ENCODE peak calls at places on chromosome X, in five cellular contexts. One of them, this sample, is unnamed. For H3K4me1 and H3K36me3, the result is how much of the 10 kb centered on the place peaks cover.

GRCh38 chrX:148854351-148854750 is 353.9 kb downstream of the AFF2 start:
- DNase-seq in upper lobe of right lung: no peak
- DNase-seq in gastrocnemius medialis: no peak
- DNase-seq in ascending aorta: no peak
- DNase-seq in lung: no peak
- DNase-seq in this sample: no peak

GRCh38 chrX:125203737-125204578 is 115.7 kb upstream of the TEX13C start:
- DNase-seq in gastrocnemius medialis: peak
- DNase-seq in ascending aorta: no peak
- DNase-seq in upper lobe of right lung: peak
- DNase-seq in lung: no peak
- DNase-seq in this sample: peak

GRCh38 chrX:40039887-40040286 is 57.9 kb downstream of the BCOR start:
- DNase-seq in upper lobe of right lung: no peak
- DNase-seq in lung: no peak
- DNase-seq in gastrocnemius medialis: no peak
- DNase-seq in ascending aorta: no peak
- DNase-seq in this sample: no peak

GRCh38 chrX:35380808-35381700 is 417.1 kb upstream of the MAGEB16 start:
- DNase-seq in lung: no peak
- DNase-seq in gastrocnemius medialis: no peak
- DNase-seq in upper lobe of right lung: no peak
- DNase-seq in ascending aorta: no peak
- DNase-seq in this sample: no peak

GRCh38 chrX:45851434-45851991 is 650.8 kb upstream of the DIPK2B start:
- DNase-seq in upper lobe of right lung: peak
- DNase-seq in ascending aorta: no peak
- DNase-seq in lung: no peak
- DNase-seq in gastrocnemius medialis: no peak
- DNase-seq in this sample: no peak

GRCh38 chrX:33252306-33252825 is 41.0 kb upstream of the DMD start:
- DNase-seq in ascending aorta: no peak
- DNase-seq in gastrocnemius medialis: no peak
- DNase-seq in upper lobe of right lung: no peak
- DNase-seq in lung: no peak
- DNase-seq in this sample: no peak

GRCh38 chrX:8981742-8982141 is 52.2 kb downstream of the FAM9B start:
- DNase-seq in lung: no peak
- DNase-seq in upper lobe of right lung: no peak
- DNase-seq in ascending aorta: no peak
- DNase-seq in gastrocnemius medialis: no peak
- DNase-seq in this sample: no peak

GRCh38 chrX:21723097-21723496 is 34.8 kb downstream of the SMPX start:
- DNase-seq in lung: no peak
- DNase-seq in gastrocnemius medialis: no peak
- DNase-seq in ascending aorta: no peak
- DNase-seq in upper lobe of right lung: no peak
- DNase-seq in this sample: no peak

GRCh38 chrX:148443216-148443615 is 57.2 kb upstream of the AFF2 start:
- DNase-seq in gastrocnemius medialis: no peak
- DNase-seq in ascending aorta: no peak
- DNase-seq in lung: no peak
- DNase-seq in upper lobe of right lung: no peak
- DNase-seq in this sample: no peak

GRCh38 chrX:16096131-16096530 is 27.2 kb upstream of the GRPR start:
- DNase-seq in upper lobe of right lung: no peak
- DNase-seq in gastrocnemius medialis: no peak
- DNase-seq in lung: no peak
- DNase-seq in ascending aorta: no peak
- DNase-seq in this sample: no peak

GRCh38 chrX:72027024-72027913 is 104.4 kb downstream of the RTL5 start:
- DNase-seq in upper lobe of right lung: no peak
- DNase-seq in ascending aorta: no peak
- DNase-seq in gastrocnemius medialis: no peak
- DNase-seq in lung: peak
- DNase-seq in this sample: no peak

GRCh38 chrX:124097116-124097515 is 135.6 kb downstream of the STAG2 start:
- DNase-seq in ascending aorta: no peak
- DNase-seq in upper lobe of right lung: no peak
- DNase-seq in gastrocnemius medialis: no peak
- DNase-seq in lung: no peak
- DNase-seq in this sample: no peak

GRCh38 chrX:129689881-129690280 is 35.1 kb upstream of the APLN start:
- DNase-seq in lung: no peak
- DNase-seq in gastrocnemius medialis: no peak
- DNase-seq in ascending aorta: no peak
- DNase-seq in upper lobe of right lung: no peak
- DNase-seq in this sample: no peak

GRCh38 chrX:154761977-154762528 is 611 bp upstream of the DKC1 start:
- DNase-seq in gastrocnemius medialis: peak
- DNase-seq in lung: no peak
- DNase-seq in upper lobe of right lung: no peak
- DNase-seq in ascending aorta: no peak
- DNase-seq in this sample: no peak

GRCh38 chrX:154332561-154332960 is 37.0 kb downstream of the TKTL1 start:
- DNase-seq in ascending aorta: no peak
- DNase-seq in gastrocnemius medialis: no peak
- DNase-seq in upper lobe of right lung: no peak
- DNase-seq in lung: no peak
- DNase-seq in this sample: no peak

GRCh38 chrX:23756165-23756564 is 13.1 kb upstream of the ACOT9 start:
- DNase-seq in upper lobe of right lung: no peak
- DNase-seq in gastrocnemius medialis: no peak
- DNase-seq in lung: peak
- DNase-seq in ascending aorta: no peak
- DNase-seq in this sample: no peak

GRCh38 chrX:149006235-149006634 is 498.9 kb downstream of the IDS start:
- DNase-seq in upper lobe of right lung: no peak
- DNase-seq in ascending aorta: no peak
- DNase-seq in lung: no peak
- DNase-seq in gastrocnemius medialis: no peak
- DNase-seq in this sample: no peak

GRCh38 chrX:105744291-105744690 is 78.0 kb upstream of the NRK start:
- DNase-seq in gastrocnemius medialis: no peak
- DNase-seq in ascending aorta: no peak
- DNase-seq in lung: no peak
- DNase-seq in upper lobe of right lung: no peak
- DNase-seq in this sample: no peak

GRCh38 chrX:100424012-100424411 is 13.9 kb upstream of the PCDH19 start:
- DNase-seq in ascending aorta: no peak
- DNase-seq in lung: no peak
- DNase-seq in upper lobe of right lung: no peak
- DNase-seq in gastrocnemius medialis: no peak
- DNase-seq in this sample: no peak

GRCh38 chrX:100636321-100636991 is at the start of gene TSPAN6:
- DNase-seq in gastrocnemius medialis: peak
- DNase-seq in lung: peak
- DNase-seq in upper lobe of right lung: peak
- DNase-seq in ascending aorta: no peak
- DNase-seq in this sample: peak

GRCh38 chrX:18810416-18810815 is 103.0 kb downstream of the PPEF1 start:
- DNase-seq in upper lobe of right lung: no peak
- DNase-seq in ascending aorta: no peak
- DNase-seq in gastrocnemius medialis: no peak
- DNase-seq in lung: no peak
- DNase-seq in this sample: no peak

GRCh38 chrX:18809641-18810040 is 102.2 kb downstream of the PPEF1 start:
- DNase-seq in gastrocnemius medialis: no peak
- DNase-seq in ascending aorta: no peak
- DNase-seq in upper lobe of right lung: no peak
- DNase-seq in lung: no peak
- DNase-seq in this sample: no peak
- H3K4me1 ChIP-seq in gastrocnemius medialis: under half
- H3K4me1 ChIP-seq in ascending aorta: under half
- H3K4me1 ChIP-seq in upper lobe of right lung: under half
- H3K4me1 ChIP-seq in lung: under half
- H3K4me1 ChIP-seq in this sample: under half

GRCh38 chrX:38154340-38154739 is 66.3 kb downstream of the SRPX start:
- DNase-seq in upper lobe of right lung: no peak
- DNase-seq in gastrocnemius medialis: no peak
- DNase-seq in ascending aorta: no peak
- DNase-seq in lung: no peak
- DNase-seq in this sample: no peak
- H3K36me3 ChIP-seq in upper lobe of right lung: under half
- H3K36me3 ChIP-seq in gastrocnemius medialis: under half
- H3K36me3 ChIP-seq in ascending aorta: under half
- H3K36me3 ChIP-seq in lung: under half
- H3K36me3 ChIP-seq in this sample: under half

GRCh38 chrX:152658302-152658701 is 20.6 kb downstream of the GABRQ start:
- DNase-seq in ascending aorta: no peak
- DNase-seq in gastrocnemius medialis: no peak
- DNase-seq in lung: no peak
- DNase-seq in upper lobe of right lung: no peak
- DNase-seq in this sample: no peak
- TF ChIP-seq CTCF in ascending aorta: no peak
- TF ChIP-seq CTCF in gastrocnemius medialis: no peak
- TF ChIP-seq CTCF in lung: no peak
- TF ChIP-seq CTCF in upper lobe of right lung: no peak
- TF ChIP-seq CTCF in this sample: no peak

GRCh38 chrX:136643243-136643642 is 4.7 kb upstream of the CD40LG start:
- DNase-seq in upper lobe of right lung: no peak
- DNase-seq in lung: no peak
- DNase-seq in gastrocnemius medialis: no peak
- DNase-seq in ascending aorta: no peak
- DNase-seq in this sample: no peak

GRCh38 chrX:136647969-136648368 is at the start of gene CD40LG:
- DNase-seq in lung: no peak
- DNase-seq in upper lobe of right lung: no peak
- DNase-seq in ascending aorta: no peak
- DNase-seq in gastrocnemius medialis: no peak
- DNase-seq in this sample: no peak

GRCh38 chrX:136650811-136651210 is 2.9 kb downstream of the CD40LG start:
- DNase-seq in gastrocnemius medialis: no peak
- DNase-seq in upper lobe of right lung: no peak
- DNase-seq in lung: no peak
- DNase-seq in ascending aorta: no peak
- DNase-seq in this sample: no peak

GRCh38 chrX:136646602-136647239 is 1.2 kb upstream of the CD40LG start:
- DNase-seq in ascending aorta: no peak
- DNase-seq in lung: no peak
- DNase-seq in gastrocnemius medialis: no peak
- DNase-seq in upper lobe of right lung: no peak
- DNase-seq in this sample: no peak
- H3K4me1 ChIP-seq in ascending aorta: under half
- H3K4me1 ChIP-seq in lung: under half
- H3K4me1 ChIP-seq in gastrocnemius medialis: under half
- H3K4me1 ChIP-seq in upper lobe of right lung: under half
- H3K4me1 ChIP-seq in this sample: under half

GRCh38 chrX:119605739-119606507 is at the start of gene NKRF:
- DNase-seq in ascending aorta: peak
- DNase-seq in lung: peak
- DNase-seq in upper lobe of right lung: peak
- DNase-seq in gastrocnemius medialis: peak
- DNase-seq in this sample: peak

GRCh38 chrX:119604778-119605177 is 1.4 kb downstream of the NKRF start:
- DNase-seq in lung: no peak
- DNase-seq in ascending aorta: no peak
- DNase-seq in upper lobe of right lung: no peak
- DNase-seq in gastrocnemius medialis: no peak
- DNase-seq in this sample: no peak

GRCh38 chrX:119606508-119607389 is 525 bp upstream of the NKRF start:
- DNase-seq in gastrocnemius medialis: no peak
- DNase-seq in ascending aorta: no peak
- DNase-seq in upper lobe of right lung: no peak
- DNase-seq in lung: no peak
- DNase-seq in this sample: no peak

GRCh38 chrX:119602701-119603255 is 3.4 kb downstream of the NKRF start:
- DNase-seq in lung: no peak
- DNase-seq in gastrocnemius medialis: no peak
- DNase-seq in ascending aorta: no peak
- DNase-seq in upper lobe of right lung: no peak
- DNase-seq in this sample: no peak

DNA sequence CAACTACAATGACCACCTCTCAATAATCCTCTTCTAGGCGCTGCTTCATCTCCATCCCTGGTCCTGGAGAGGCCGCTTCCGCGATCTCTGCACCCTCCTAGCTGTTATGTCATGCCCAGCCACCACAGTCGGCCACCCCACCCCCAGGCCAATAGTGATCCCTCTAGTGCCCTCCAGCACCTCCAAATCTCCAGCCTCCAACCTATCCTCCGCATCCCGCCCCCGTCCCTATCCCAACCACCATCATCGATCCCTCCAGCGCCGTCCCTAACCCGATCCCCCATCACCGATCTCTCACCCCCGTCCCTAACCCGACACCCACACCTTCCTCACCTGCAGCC is 856 bp downstream of the NKRF start:
- DNase-seq in gastrocnemius medialis: no peak
- DNase-seq in lung: no peak
- DNase-seq in upper lobe of right lung: peak
- DNase-seq in ascending aorta: no peak
- DNase-seq in this sample: no peak
- H3K36me3 ChIP-seq in gastrocnemius medialis: under half
- H3K36me3 ChIP-seq in lung: under half
- H3K36me3 ChIP-seq in upper lobe of right lung: under half
- H3K36me3 ChIP-seq in ascending aorta: under half
- H3K36me3 ChIP-seq in this sample: under half

GRCh38 chrX:7435822-7436221 is 287.9 kb upstream of the PUDP start:
- DNase-seq in upper lobe of right lung: no peak
- DNase-seq in lung: no peak
- DNase-seq in gastrocnemius medialis: no peak
- DNase-seq in ascending aorta: no peak
- DNase-seq in this sample: no peak
- TF ChIP-seq CTCF in upper lobe of right lung: no peak
- TF ChIP-seq CTCF in lung: no peak
- TF ChIP-seq CTCF in gastrocnemius medialis: no peak
- TF ChIP-seq CTCF in ascending aorta: no peak
- TF ChIP-seq CTCF in this sample: no peak

DNA sequence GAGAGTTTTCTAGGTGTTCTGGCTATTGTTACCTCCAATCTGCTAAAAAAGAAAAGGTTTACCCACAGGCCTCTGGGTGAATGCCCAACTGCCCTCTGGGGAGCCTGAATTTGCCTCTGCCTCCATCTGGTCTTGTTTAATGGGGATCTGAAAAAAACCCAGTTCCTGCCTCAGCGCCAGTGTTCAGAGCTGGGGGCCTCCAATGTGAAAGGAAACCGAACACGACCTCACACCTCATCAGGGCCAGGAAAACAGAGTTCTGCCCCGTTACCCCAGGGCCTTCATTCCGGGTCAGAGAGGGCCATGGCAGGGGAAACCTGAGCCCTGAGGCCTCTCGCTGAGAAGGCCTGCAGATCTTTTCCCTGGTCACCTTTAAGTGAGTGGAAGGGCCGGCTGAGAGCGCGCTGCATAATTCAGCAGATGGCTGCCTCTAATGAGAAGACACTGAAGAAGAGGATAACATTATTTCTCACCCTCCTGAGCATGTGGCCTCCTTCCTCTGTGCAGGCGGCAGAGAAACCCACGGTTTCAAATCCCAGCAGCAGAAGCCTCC is 6.8 kb downstream of the SEPTIN6 start:
- DNase-seq in ascending aorta: no peak
- DNase-seq in lung: no peak
- DNase-seq in gastrocnemius medialis: no peak
- DNase-seq in upper lobe of right lung: no peak
- DNase-seq in this sample: no peak
- H3K4me1 ChIP-seq in ascending aorta: under half
- H3K4me1 ChIP-seq in lung: under half
- H3K4me1 ChIP-seq in gastrocnemius medialis: under half
- H3K4me1 ChIP-seq in upper lobe of right lung: under half
- H3K4me1 ChIP-seq in this sample: under half